ENCODE peak calls at places on chromosomes 6 and 20, in five cellular contexts. One of them, this sample, is unnamed.

GRCh38 chr6:87384449-87384848 is 23.3 kb upstream of the CFAP206 start:
- DNase-seq in IMR-90: no peak
- DNase-seq in foreskin fibroblast: no peak
- DNase-seq in cardiac muscle cell: no peak
- DNase-seq in astrocyte of the spinal cord: no peak
- DNase-seq in this sample: no peak

GRCh38 chr20:32648761-32649615 is 24.8 kb downstream of the C20orf203 start:
- DNase-seq in astrocyte of the spinal cord: no peak
- DNase-seq in foreskin fibroblast: no peak
- DNase-seq in IMR-90: peak; percentile 17
- DNase-seq in cardiac muscle cell: no peak
- DNase-seq in this sample: no peak

GRCh38 chr20:10919549-10920140 is 245.8 kb upstream of the JAG1 start:
- DNase-seq in cardiac muscle cell: no peak
- DNase-seq in IMR-90: peak; percentile 86
- DNase-seq in astrocyte of the spinal cord: peak; percentile 77
- DNase-seq in foreskin fibroblast: peak; percentile 70
- DNase-seq in this sample: peak; percentile 70

GRCh38 chr20:25077610-25078169 is 4.3 kb downstream of the VSX1 start:
- DNase-seq in cardiac muscle cell: no peak
- DNase-seq in astrocyte of the spinal cord: no peak
- DNase-seq in IMR-90: peak; percentile 6
- DNase-seq in foreskin fibroblast: peak; percentile 29
- DNase-seq in this sample: peak; percentile 33

GRCh38 chr6:163427498-163428254 is 13.2 kb downstream of the QKI start:
- DNase-seq in astrocyte of the spinal cord: peak; percentile 86
- DNase-seq in foreskin fibroblast: peak; percentile 30
- DNase-seq in IMR-90: peak; percentile 82
- DNase-seq in cardiac muscle cell: no peak
- DNase-seq in this sample: peak; percentile 88

GRCh38 chr20:4038676-4039075 is 23.3 kb upstream of the RNF24 start:
- DNase-seq in foreskin fibroblast: no peak
- DNase-seq in IMR-90: no peak
- DNase-seq in cardiac muscle cell: no peak
- DNase-seq in astrocyte of the spinal cord: no peak
- DNase-seq in this sample: no peak

GRCh38 chr20:61743606-61744005 is 322.1 kb downstream of the TAF4 start:
- DNase-seq in astrocyte of the spinal cord: no peak
- DNase-seq in cardiac muscle cell: no peak
- DNase-seq in IMR-90: no peak
- DNase-seq in foreskin fibroblast: no peak
- DNase-seq in this sample: no peak

GRCh38 chr6:2477723-2478122 is 232.3 kb upstream of the GMDS start:
- DNase-seq in cardiac muscle cell: no peak
- DNase-seq in foreskin fibroblast: no peak
- DNase-seq in astrocyte of the spinal cord: no peak
- DNase-seq in IMR-90: no peak
- DNase-seq in this sample: peak; percentile 25

GRCh38 chr6:113873043-113873667 is 16.0 kb downstream of the MARCKS start:
- DNase-seq in cardiac muscle cell: no peak
- DNase-seq in IMR-90: no peak
- DNase-seq in astrocyte of the spinal cord: no peak
- DNase-seq in foreskin fibroblast: no peak
- DNase-seq in this sample: no peak

GRCh38 chr6:34393191-34393967 is 910 bp upstream of the NUDT3 start:
- DNase-seq in IMR-90: no peak
- DNase-seq in astrocyte of the spinal cord: no peak
- DNase-seq in foreskin fibroblast: no peak
- DNase-seq in cardiac muscle cell: no peak
- DNase-seq in this sample: no peak

GRCh38 chr6:170291271-170292110 is 613 bp upstream of the DLL1 start:
- DNase-seq in astrocyte of the spinal cord: no peak
- DNase-seq in foreskin fibroblast: no peak
- DNase-seq in IMR-90: no peak
- DNase-seq in cardiac muscle cell: peak; percentile 72
- DNase-seq in this sample: peak; percentile 32

GRCh38 chr6:108982154-108983113 is 112.2 kb downstream of the SESN1 start:
- DNase-seq in foreskin fibroblast: no peak
- DNase-seq in astrocyte of the spinal cord: no peak
- DNase-seq in cardiac muscle cell: no peak
- DNase-seq in IMR-90: no peak
- DNase-seq in this sample: no peak

GRCh38 chr6:118667988-118668387 is 16.6 kb upstream of the CEP85L start:
- DNase-seq in astrocyte of the spinal cord: no peak
- DNase-seq in IMR-90: peak; percentile 29
- DNase-seq in foreskin fibroblast: no peak
- DNase-seq in cardiac muscle cell: no peak
- DNase-seq in this sample: no peak

GRCh38 chr20:46368902-46369268 is 37.5 kb downstream of the ELMO2 start:
- DNase-seq in cardiac muscle cell: no peak
- DNase-seq in astrocyte of the spinal cord: no peak
- DNase-seq in foreskin fibroblast: no peak
- DNase-seq in IMR-90: peak; percentile 28
- DNase-seq in this sample: no peak

GRCh38 chr20:17626217-17627007 is 55.6 kb downstream of the RRBP1 start:
- DNase-seq in cardiac muscle cell: no peak
- DNase-seq in astrocyte of the spinal cord: no peak
- DNase-seq in IMR-90: no peak
- DNase-seq in foreskin fibroblast: no peak
- DNase-seq in this sample: no peak

GRCh38 chr20:24808616-24809015 is 140.5 kb upstream of the CST7 start:
- DNase-seq in IMR-90: no peak
- DNase-seq in cardiac muscle cell: no peak
- DNase-seq in astrocyte of the spinal cord: no peak
- DNase-seq in foreskin fibroblast: no peak
- DNase-seq in this sample: no peak

GRCh38 chr6:152975204-152975915 is 7.5 kb downstream of the FBXO5 start:
- DNase-seq in cardiac muscle cell: no peak
- DNase-seq in astrocyte of the spinal cord: no peak
- DNase-seq in foreskin fibroblast: no peak
- DNase-seq in IMR-90: no peak
- DNase-seq in this sample: no peak

GRCh38 chr6:125512621-125513020 is 210.9 kb upstream of the HDDC2 start:
- DNase-seq in IMR-90: no peak
- DNase-seq in foreskin fibroblast: no peak
- DNase-seq in cardiac muscle cell: no peak
- DNase-seq in astrocyte of the spinal cord: no peak
- DNase-seq in this sample: no peak

GRCh38 chr6:164102701-164103100 is 688.2 kb downstream of the QKI start:
- DNase-seq in IMR-90: no peak
- DNase-seq in cardiac muscle cell: no peak
- DNase-seq in foreskin fibroblast: no peak
- DNase-seq in astrocyte of the spinal cord: no peak
- DNase-seq in this sample: no peak

GRCh38 chr6:5333653-5334052 is 72.3 kb downstream of the FARS2 start:
- DNase-seq in IMR-90: peak; percentile 60
- DNase-seq in astrocyte of the spinal cord: peak; percentile 30
- DNase-seq in foreskin fibroblast: peak; percentile 38
- DNase-seq in cardiac muscle cell: no peak
- DNase-seq in this sample: peak; percentile 69

GRCh38 chr6:105994522-105995402 is 91.4 kb upstream of the PRDM1 start:
- DNase-seq in IMR-90: peak; percentile 78
- DNase-seq in cardiac muscle cell: peak; percentile 46
- DNase-seq in foreskin fibroblast: peak; percentile 82
- DNase-seq in astrocyte of the spinal cord: peak; percentile 63
- DNase-seq in this sample: peak; percentile 91

GRCh38 chr6:109428889-109429477 is 11.4 kb downstream of the PPIL6 start:
- DNase-seq in astrocyte of the spinal cord: no peak
- DNase-seq in foreskin fibroblast: peak; percentile 41
- DNase-seq in IMR-90: peak; percentile 74
- DNase-seq in cardiac muscle cell: no peak
- DNase-seq in this sample: peak; percentile 52

GRCh38 chr6:42618686-42619085 is 54.9 kb downstream of the UBR2 start:
- DNase-seq in IMR-90: peak; percentile 83
- DNase-seq in astrocyte of the spinal cord: peak; percentile 10
- DNase-seq in foreskin fibroblast: peak; percentile 82
- DNase-seq in cardiac muscle cell: no peak
- DNase-seq in this sample: peak; percentile 95

GRCh38 chr6:157853018-157853805 is 30.2 kb downstream of the SNX9 start:
- DNase-seq in cardiac muscle cell: no peak
- DNase-seq in astrocyte of the spinal cord: no peak
- DNase-seq in foreskin fibroblast: no peak
- DNase-seq in IMR-90: no peak
- DNase-seq in this sample: no peak

GRCh38 chr6:150767585-150768164 is 97.8 kb upstream of the MTHFD1L start:
- DNase-seq in IMR-90: no peak
- DNase-seq in foreskin fibroblast: no peak
- DNase-seq in astrocyte of the spinal cord: peak; percentile 71
- DNase-seq in cardiac muscle cell: no peak
- DNase-seq in this sample: peak; percentile 42

GRCh38 chr20:33909331-33909921 is 84.3 kb upstream of the RALY start:
- DNase-seq in cardiac muscle cell: no peak
- DNase-seq in foreskin fibroblast: peak; percentile 55
- DNase-seq in IMR-90: peak; percentile 96
- DNase-seq in astrocyte of the spinal cord: peak; percentile 85
- DNase-seq in this sample: peak; percentile 96

GRCh38 chr6:142716097-142716496 is 228.9 kb downstream of the HIVEP2 start:
- DNase-seq in cardiac muscle cell: no peak
- DNase-seq in IMR-90: no peak
- DNase-seq in astrocyte of the spinal cord: no peak
- DNase-seq in foreskin fibroblast: no peak
- DNase-seq in this sample: no peak

GRCh38 chr6:151054304-151054703 is 185.5 kb upstream of the AKAP12 start:
- DNase-seq in cardiac muscle cell: peak; percentile 68
- DNase-seq in IMR-90: peak; percentile 62
- DNase-seq in astrocyte of the spinal cord: peak; percentile 76
- DNase-seq in foreskin fibroblast: no peak
- DNase-seq in this sample: no peak

GRCh38 chr6:24330137-24330732 is 27.6 kb downstream of the DCDC2 start:
- DNase-seq in foreskin fibroblast: no peak
- DNase-seq in cardiac muscle cell: no peak
- DNase-seq in astrocyte of the spinal cord: peak; percentile 37
- DNase-seq in IMR-90: no peak
- DNase-seq in this sample: no peak

GRCh38 chr6:37024665-37025337 is 19.3 kb downstream of the FGD2 start:
- DNase-seq in foreskin fibroblast: peak; percentile 14
- DNase-seq in IMR-90: peak; percentile 14
- DNase-seq in astrocyte of the spinal cord: peak; percentile 37
- DNase-seq in cardiac muscle cell: no peak
- DNase-seq in this sample: peak; percentile 58

GRCh38 chr6:125101656-125102055 is 51.9 kb upstream of the TPD52L1 start:
- DNase-seq in astrocyte of the spinal cord: no peak
- DNase-seq in IMR-90: peak; percentile 14
- DNase-seq in cardiac muscle cell: no peak
- DNase-seq in foreskin fibroblast: no peak
- DNase-seq in this sample: peak; percentile 25

GRCh38 chr20:723756-724155 is 44.5 kb downstream of the SLC52A3 start:
- DNase-seq in foreskin fibroblast: no peak
- DNase-seq in astrocyte of the spinal cord: no peak
- DNase-seq in cardiac muscle cell: no peak
- DNase-seq in IMR-90: no peak
- DNase-seq in this sample: no peak

GRCh38 chr20:58192567-58192966 is 35.9 kb downstream of the ANKRD60 start:
- DNase-seq in IMR-90: no peak
- DNase-seq in cardiac muscle cell: no peak
- DNase-seq in foreskin fibroblast: no peak
- DNase-seq in astrocyte of the spinal cord: no peak
- DNase-seq in this sample: no peak

GRCh38 chr20:21521596-21522478 is 8.0 kb upstream of the NKX2-2 start:
- DNase-seq in foreskin fibroblast: no peak
- DNase-seq in astrocyte of the spinal cord: no peak
- DNase-seq in cardiac muscle cell: no peak
- DNase-seq in IMR-90: no peak
- DNase-seq in this sample: no peak
- H3K4me3 ChIP-seq in foreskin fibroblast: no peak overlapping the region
- H3K4me3 ChIP-seq in astrocyte of the spinal cord: no peak overlapping the region
- H3K4me3 ChIP-seq in cardiac muscle cell: peak overlapping the region; percentile 31
- H3K4me3 ChIP-seq in IMR-90: no peak overlapping the region
- H3K4me3 ChIP-seq in this sample: no peak overlapping the region

DNA sequence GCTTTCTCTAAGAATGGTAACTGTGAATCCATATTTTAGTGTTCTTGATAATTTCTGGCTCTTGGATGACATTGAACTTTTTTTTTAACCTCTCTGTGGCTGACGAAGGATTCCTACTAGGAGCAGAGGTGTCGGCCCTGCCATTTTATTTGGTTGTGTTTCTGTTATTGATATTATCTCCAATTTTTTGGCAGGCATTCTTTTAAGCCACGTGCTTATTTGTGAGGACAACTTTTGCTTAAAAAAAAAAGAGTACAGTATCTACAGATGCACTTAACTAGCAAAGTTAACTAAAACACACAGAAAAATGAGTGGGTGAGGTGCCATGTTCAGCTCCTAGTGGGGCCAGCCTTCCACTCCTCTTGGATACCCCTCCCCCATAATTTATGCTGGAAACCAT is 1.1 kb downstream of the FANCE start:
- DNase-seq in foreskin fibroblast: no peak
- DNase-seq in IMR-90: no peak
- DNase-seq in astrocyte of the spinal cord: no peak
- DNase-seq in cardiac muscle cell: no peak
- DNase-seq in this sample: no peak
- H3K4me3 ChIP-seq in foreskin fibroblast: peak overlapping the region; percentile 79
- H3K4me3 ChIP-seq in IMR-90: peak overlapping the region; percentile 87
- H3K4me3 ChIP-seq in astrocyte of the spinal cord: peak overlapping the region; percentile 44
- H3K4me3 ChIP-seq in cardiac muscle cell: peak overlapping the region; percentile 49
- H3K4me3 ChIP-seq in this sample: peak overlapping the region; percentile 70

GRCh38 chr6:130411481-130411880 is 45.7 kb downstream of the TMEM200A start:
- DNase-seq in IMR-90: no peak
- DNase-seq in cardiac muscle cell: no peak
- DNase-seq in astrocyte of the spinal cord: no peak
- DNase-seq in foreskin fibroblast: no peak
- DNase-seq in this sample: no peak

GRCh38 chr6:130406935-130407532 is 41.2 kb downstream of the TMEM200A start:
- DNase-seq in cardiac muscle cell: no peak
- DNase-seq in foreskin fibroblast: peak; percentile 32
- DNase-seq in IMR-90: no peak
- DNase-seq in astrocyte of the spinal cord: no peak
- DNase-seq in this sample: peak; percentile 76

GRCh38 chr6:130405549-130405948 is 39.7 kb downstream of the TMEM200A start:
- DNase-seq in astrocyte of the spinal cord: no peak
- DNase-seq in foreskin fibroblast: no peak
- DNase-seq in IMR-90: no peak
- DNase-seq in cardiac muscle cell: no peak
- DNase-seq in this sample: no peak

GRCh38 chr6:130412556-130413290 is 46.9 kb downstream of the TMEM200A start:
- DNase-seq in foreskin fibroblast: peak; percentile 70
- DNase-seq in cardiac muscle cell: no peak
- DNase-seq in astrocyte of the spinal cord: no peak
- DNase-seq in IMR-90: peak; percentile 21
- DNase-seq in this sample: peak; percentile 83

GRCh38 chr6:130409394-130410095 is 43.7 kb downstream of the TMEM200A start:
- DNase-seq in IMR-90: peak; percentile 62
- DNase-seq in foreskin fibroblast: no peak
- DNase-seq in cardiac muscle cell: no peak
- DNase-seq in astrocyte of the spinal cord: no peak
- DNase-seq in this sample: peak; percentile 49
- H3K4me3 ChIP-seq in IMR-90: no peak overlapping the region
- H3K4me3 ChIP-seq in foreskin fibroblast: no peak overlapping the region
- H3K4me3 ChIP-seq in cardiac muscle cell: no peak overlapping the region
- H3K4me3 ChIP-seq in astrocyte of the spinal cord: no peak overlapping the region
- H3K4me3 ChIP-seq in this sample: no peak overlapping the region

DNA sequence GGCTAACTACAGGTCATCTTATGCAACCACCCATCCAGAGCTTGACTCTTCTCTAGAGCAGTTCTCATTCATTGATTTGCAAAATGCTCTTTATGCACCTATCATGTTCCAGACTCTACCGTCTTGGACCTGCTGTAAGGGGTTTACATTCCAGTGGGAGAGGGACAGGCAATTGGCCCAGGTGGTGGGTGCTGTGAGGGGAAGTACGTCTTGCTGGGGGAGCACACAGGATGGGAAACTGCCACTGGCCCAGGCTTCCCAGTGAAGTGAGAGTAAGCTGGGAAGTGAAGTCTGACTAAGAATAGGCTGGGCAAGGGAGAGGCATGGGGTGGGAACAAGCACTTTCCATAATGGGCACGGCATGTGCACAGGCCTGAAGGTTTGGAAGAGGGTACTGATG is 13.8 kb downstream of the OLIG3 start:
- DNase-seq in cardiac muscle cell: no peak
- DNase-seq in astrocyte of the spinal cord: no peak
- DNase-seq in foreskin fibroblast: no peak
- DNase-seq in IMR-90: no peak
- DNase-seq in this sample: no peak
- H3K4me3 ChIP-seq in cardiac muscle cell: no peak overlapping the region
- H3K4me3 ChIP-seq in astrocyte of the spinal cord: no peak overlapping the region
- H3K4me3 ChIP-seq in foreskin fibroblast: no peak overlapping the region
- H3K4me3 ChIP-seq in IMR-90: no peak overlapping the region
- H3K4me3 ChIP-seq in this sample: no peak overlapping the region

This sample was measured in AG10803.